ENCODE peak calls at places on chromosomes 7 and 10, in six cellular contexts. One of them, this sample, is unnamed.

GRCh38 chr10:123583639-123584418 is 82.3 kb upstream of the GPR26 start:
- DNase-seq in A549: peak; percentile 52
- DNase-seq in endothelial cell of umbilical vein: peak; percentile 55
- DNase-seq in K562: peak; percentile 55
- DNase-seq in prostate gland: peak; percentile 90
- DNase-seq in stomach: peak; percentile 84
- DNase-seq in this sample: peak; percentile 89

GRCh38 chr7:117127585-117128168 is 174.4 kb downstream of the ST7 start:
- DNase-seq in prostate gland: peak; percentile 47
- DNase-seq in endothelial cell of umbilical vein: peak; percentile 74
- DNase-seq in A549: no peak
- DNase-seq in K562: peak; percentile 80
- DNase-seq in stomach: peak; percentile 55
- DNase-seq in this sample: no peak

GRCh38 chr10:113020838-113021237 is 70.8 kb downstream of the TCF7L2 start:
- DNase-seq in A549: no peak
- DNase-seq in endothelial cell of umbilical vein: no peak
- DNase-seq in stomach: no peak
- DNase-seq in K562: no peak
- DNase-seq in prostate gland: no peak
- DNase-seq in this sample: no peak

GRCh38 chr7:101650579-101651081 is 21.5 kb upstream of the MYL10 start:
- DNase-seq in prostate gland: no peak
- DNase-seq in A549: no peak
- DNase-seq in stomach: no peak
- DNase-seq in K562: no peak
- DNase-seq in endothelial cell of umbilical vein: no peak
- DNase-seq in this sample: no peak

GRCh38 chr10:121244791-121245190 is 353.5 kb downstream of the FGFR2 start:
- DNase-seq in K562: no peak
- DNase-seq in prostate gland: no peak
- DNase-seq in stomach: no peak
- DNase-seq in A549: no peak
- DNase-seq in endothelial cell of umbilical vein: no peak
- DNase-seq in this sample: no peak

GRCh38 chr7:32116436-32116835 is 46.2 kb upstream of the PDE1C start:
- DNase-seq in A549: no peak
- DNase-seq in endothelial cell of umbilical vein: no peak
- DNase-seq in K562: no peak
- DNase-seq in stomach: no peak
- DNase-seq in prostate gland: no peak
- DNase-seq in this sample: no peak

GRCh38 chr7:27532256-27532783 is 130.4 kb downstream of the HIBADH start:
- DNase-seq in endothelial cell of umbilical vein: no peak
- DNase-seq in A549: no peak
- DNase-seq in K562: no peak
- DNase-seq in prostate gland: no peak
- DNase-seq in stomach: no peak
- DNase-seq in this sample: no peak

GRCh38 chr7:28956608-28957063 is 1.5 kb downstream of the TRIL start:
- DNase-seq in A549: peak; percentile 38
- DNase-seq in stomach: peak; percentile 74
- DNase-seq in prostate gland: peak; percentile 68
- DNase-seq in endothelial cell of umbilical vein: peak; percentile 61
- DNase-seq in K562: no peak
- DNase-seq in this sample: peak; percentile 77

GRCh38 chr7:137953692-137954470 is 48.0 kb downstream of the CREB3L2 start:
- DNase-seq in stomach: no peak
- DNase-seq in endothelial cell of umbilical vein: peak; percentile 76
- DNase-seq in K562: no peak
- DNase-seq in prostate gland: no peak
- DNase-seq in A549: peak; percentile 89
- DNase-seq in this sample: no peak

GRCh38 chr10:91247360-91248111 is 27.1 kb downstream of the PCGF5 start:
- DNase-seq in A549: no peak
- DNase-seq in K562: peak; percentile 47
- DNase-seq in endothelial cell of umbilical vein: peak; percentile 22
- DNase-seq in prostate gland: no peak
- DNase-seq in stomach: no peak
- DNase-seq in this sample: no peak

GRCh38 chr7:15684834-15685233 is 1.6 kb downstream of the MEOX2 start:
- DNase-seq in stomach: no peak
- DNase-seq in K562: no peak
- DNase-seq in prostate gland: no peak
- DNase-seq in A549: no peak
- DNase-seq in endothelial cell of umbilical vein: peak; percentile 57
- DNase-seq in this sample: no peak

GRCh38 chr10:43265799-43266721 is 805 bp downstream of the RASGEF1A start:
- DNase-seq in endothelial cell of umbilical vein: no peak
- DNase-seq in K562: no peak
- DNase-seq in stomach: peak; percentile 40
- DNase-seq in prostate gland: peak; percentile 23
- DNase-seq in A549: peak; percentile 96
- DNase-seq in this sample: no peak

GRCh38 chr10:131774618-131775443 is 126.0 kb upstream of the PPP2R2D start:
- DNase-seq in A549: no peak
- DNase-seq in K562: no peak
- DNase-seq in stomach: peak; percentile 17
- DNase-seq in prostate gland: no peak
- DNase-seq in endothelial cell of umbilical vein: no peak
- DNase-seq in this sample: no peak

GRCh38 chr7:37016073-37016878 is 292.0 kb upstream of the AOAH start:
- DNase-seq in prostate gland: no peak
- DNase-seq in stomach: no peak
- DNase-seq in endothelial cell of umbilical vein: no peak
- DNase-seq in K562: no peak
- DNase-seq in A549: no peak
- DNase-seq in this sample: no peak

GRCh38 chr7:80413395-80413955 is 98.4 kb downstream of the GNAT3 start:
- DNase-seq in prostate gland: no peak
- DNase-seq in K562: no peak
- DNase-seq in endothelial cell of umbilical vein: no peak
- DNase-seq in stomach: no peak
- DNase-seq in A549: no peak
- DNase-seq in this sample: no peak

GRCh38 chr7:136405931-136406777 is 429.0 kb upstream of the MTPN start:
- DNase-seq in prostate gland: peak; percentile 15
- DNase-seq in endothelial cell of umbilical vein: peak; percentile 48
- DNase-seq in stomach: peak; percentile 29
- DNase-seq in A549: peak; percentile 22
- DNase-seq in K562: peak; percentile 77
- DNase-seq in this sample: no peak

GRCh38 chr7:28096713-28097112 is 83.9 kb downstream of the JAZF1 start:
- DNase-seq in endothelial cell of umbilical vein: peak; percentile 71
- DNase-seq in A549: peak; percentile 72
- DNase-seq in prostate gland: peak; percentile 66
- DNase-seq in K562: peak; percentile 55
- DNase-seq in stomach: peak; percentile 49
- DNase-seq in this sample: no peak

GRCh38 chr10:89550509-89550908 is 15.1 kb upstream of the SLC16A12 start:
- DNase-seq in K562: no peak
- DNase-seq in stomach: peak; percentile 83
- DNase-seq in prostate gland: no peak
- DNase-seq in A549: no peak
- DNase-seq in endothelial cell of umbilical vein: no peak
- DNase-seq in this sample: no peak

GRCh38 chr10:133236411-133237240 is 1.0 kb upstream of the VENTX start:
- DNase-seq in prostate gland: no peak
- DNase-seq in stomach: no peak
- DNase-seq in endothelial cell of umbilical vein: no peak
- DNase-seq in K562: no peak
- DNase-seq in A549: no peak
- DNase-seq in this sample: no peak

GRCh38 chr10:99647601-99648151 is 11.6 kb upstream of the ENTPD7 start:
- DNase-seq in prostate gland: no peak
- DNase-seq in A549: no peak
- DNase-seq in stomach: no peak
- DNase-seq in K562: no peak
- DNase-seq in endothelial cell of umbilical vein: no peak
- DNase-seq in this sample: no peak

GRCh38 chr10:79248341-79248931 is 98.8 kb upstream of the PPIF start:
- DNase-seq in K562: no peak
- DNase-seq in A549: no peak
- DNase-seq in stomach: no peak
- DNase-seq in endothelial cell of umbilical vein: no peak
- DNase-seq in prostate gland: no peak
- DNase-seq in this sample: no peak

GRCh38 chr7:83562960-83563359 is 86.0 kb downstream of the SEMA3E start:
- DNase-seq in A549: no peak
- DNase-seq in stomach: no peak
- DNase-seq in prostate gland: no peak
- DNase-seq in endothelial cell of umbilical vein: no peak
- DNase-seq in K562: no peak
- DNase-seq in this sample: no peak

DNA sequence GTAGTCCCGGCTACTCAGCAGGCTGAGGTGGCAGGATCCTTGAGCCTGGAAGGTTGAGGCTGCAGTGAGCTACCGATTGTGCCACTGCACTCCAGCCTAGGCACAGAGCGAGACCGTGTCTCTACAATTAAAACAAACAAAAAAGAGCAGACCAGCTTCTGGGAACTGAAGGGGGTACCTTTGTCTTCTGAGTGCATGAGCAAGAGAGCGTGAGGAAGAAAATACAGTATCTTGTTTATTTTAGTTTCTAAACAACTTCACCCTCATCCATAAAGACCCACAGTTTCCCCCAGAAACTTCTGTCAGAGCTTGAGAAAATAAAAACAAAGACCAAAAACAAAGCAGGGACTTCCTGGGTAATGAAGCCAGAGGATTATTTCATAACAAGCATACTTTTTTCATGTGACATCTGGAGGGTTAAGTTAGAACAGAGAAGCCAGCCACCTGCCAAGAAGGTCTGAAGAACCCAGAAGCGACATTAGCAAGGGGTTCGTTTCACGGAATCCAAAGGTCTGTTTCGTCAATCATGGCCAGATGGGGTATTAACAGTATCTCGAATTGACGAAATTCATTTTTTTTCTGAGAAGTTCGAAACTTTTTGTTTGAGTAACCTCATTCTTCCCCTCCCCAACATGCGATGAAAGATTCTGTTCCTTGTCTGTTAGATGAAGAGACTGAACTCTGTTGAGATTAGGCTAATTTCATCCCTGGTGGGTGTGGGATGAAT is 10.2 kb upstream of the IL2RA start:
- DNase-seq in A549: no peak
- DNase-seq in stomach: no peak
- DNase-seq in endothelial cell of umbilical vein: no peak
- DNase-seq in prostate gland: no peak
- DNase-seq in K562: no peak
- DNase-seq in this sample: no peak
- TF ChIP-seq POLR2A in A549: no peak
- TF ChIP-seq POLR2A in stomach: no peak
- TF ChIP-seq POLR2A in endothelial cell of umbilical vein: no peak
- TF ChIP-seq POLR2A in prostate gland: no peak
- TF ChIP-seq POLR2A in K562: no peak
- TF ChIP-seq POLR2A in this sample: no peak

GRCh38 chr7:82443801-82444219 is 233 bp upstream of the CACNA2D1 start:
- DNase-seq in prostate gland: peak; percentile 83
- DNase-seq in A549: peak; percentile 84
- DNase-seq in stomach: peak; percentile 64
- DNase-seq in K562: no peak
- DNase-seq in endothelial cell of umbilical vein: peak; percentile 88
- DNase-seq in this sample: peak; percentile 49

GRCh38 chr7:82442492-82443043 is 1.0 kb downstream of the CACNA2D1 start:
- DNase-seq in K562: no peak
- DNase-seq in stomach: no peak
- DNase-seq in prostate gland: peak; percentile 28
- DNase-seq in A549: peak; percentile 21
- DNase-seq in endothelial cell of umbilical vein: peak; percentile 57
- DNase-seq in this sample: no peak

GRCh38 chr7:82444220-82445049 is 858 bp upstream of the CACNA2D1 start:
- DNase-seq in stomach: peak; percentile 48
- DNase-seq in prostate gland: peak; percentile 49
- DNase-seq in A549: peak; percentile 61
- DNase-seq in endothelial cell of umbilical vein: no peak
- DNase-seq in K562: no peak
- DNase-seq in this sample: no peak

GRCh38 chr7:82441916-82442478 is 1.6 kb downstream of the CACNA2D1 start:
- DNase-seq in A549: no peak
- DNase-seq in K562: no peak
- DNase-seq in endothelial cell of umbilical vein: peak; percentile 53
- DNase-seq in prostate gland: no peak
- DNase-seq in stomach: no peak
- DNase-seq in this sample: no peak

GRCh38 chr7:82443044-82443800 is at the start of gene CACNA2D1:
- DNase-seq in stomach: peak; percentile 27
- DNase-seq in endothelial cell of umbilical vein: peak; percentile 67
- DNase-seq in prostate gland: peak; percentile 21
- DNase-seq in K562: no peak
- DNase-seq in A549: peak; percentile 43
- DNase-seq in this sample: no peak
- TF ChIP-seq POLR2A in stomach: no peak
- TF ChIP-seq POLR2A in endothelial cell of umbilical vein: peak; percentile 88
- TF ChIP-seq POLR2A in prostate gland: no peak
- TF ChIP-seq POLR2A in K562: no peak
- TF ChIP-seq POLR2A in A549: peak; percentile 91
- TF ChIP-seq POLR2A in this sample: no peak

GRCh38 chr7:50449501-50449880 is 659 bp downstream of the FIGNL1 start:
- DNase-seq in stomach: no peak
- DNase-seq in A549: no peak
- DNase-seq in endothelial cell of umbilical vein: no peak
- DNase-seq in K562: no peak
- DNase-seq in prostate gland: no peak
- DNase-seq in this sample: no peak

GRCh38 chr7:50448823-50449222 is 1.3 kb downstream of the FIGNL1 start:
- DNase-seq in endothelial cell of umbilical vein: no peak
- DNase-seq in K562: no peak
- DNase-seq in A549: no peak
- DNase-seq in prostate gland: no peak
- DNase-seq in stomach: no peak
- DNase-seq in this sample: no peak

GRCh38 chr7:50446542-50446960 is 3.6 kb downstream of the FIGNL1 start:
- DNase-seq in prostate gland: no peak
- DNase-seq in A549: no peak
- DNase-seq in stomach: no peak
- DNase-seq in endothelial cell of umbilical vein: peak; percentile 98
- DNase-seq in K562: no peak
- DNase-seq in this sample: no peak

GRCh38 chr7:50450691-50451051 is 521 bp upstream of the FIGNL1 start:
- DNase-seq in K562: no peak
- DNase-seq in A549: peak; percentile 10
- DNase-seq in endothelial cell of umbilical vein: no peak
- DNase-seq in prostate gland: no peak
- DNase-seq in stomach: no peak
- DNase-seq in this sample: no peak

GRCh38 chr7:50449881-50450690 is at the start of gene FIGNL1:
- DNase-seq in A549: peak; percentile 65
- DNase-seq in endothelial cell of umbilical vein: peak; percentile 78
- DNase-seq in prostate gland: peak; percentile 44
- DNase-seq in stomach: peak; percentile 79
- DNase-seq in K562: peak; percentile 89
- DNase-seq in this sample: peak; percentile 63
- TF ChIP-seq POLR2A in A549: peak; percentile 81
- TF ChIP-seq POLR2A in endothelial cell of umbilical vein: peak; percentile 79
- TF ChIP-seq POLR2A in prostate gland: no peak
- TF ChIP-seq POLR2A in stomach: no peak
- TF ChIP-seq POLR2A in K562: peak; percentile 81
- TF ChIP-seq POLR2A in this sample: no peak

GRCh38 chr10:103367782-103368518 is at the start of gene TAF5:
- DNase-seq in stomach: peak; percentile 91
- DNase-seq in K562: peak; percentile 94
- DNase-seq in A549: peak; percentile 85
- DNase-seq in prostate gland: peak; percentile 92
- DNase-seq in endothelial cell of umbilical vein: peak; percentile 96
- DNase-seq in this sample: peak; percentile 86
- TF ChIP-seq POLR2A in stomach: no peak
- TF ChIP-seq POLR2A in K562: peak; percentile 95
- TF ChIP-seq POLR2A in A549: peak; percentile 96
- TF ChIP-seq POLR2A in prostate gland: peak; percentile 79
- TF ChIP-seq POLR2A in endothelial cell of umbilical vein: peak; percentile 81
- TF ChIP-seq POLR2A in this sample: peak; percentile 92

GRCh38 chr10:127300868-127301321 is 104.5 kb upstream of the INSYN2A start:
- DNase-seq in prostate gland: no peak
- DNase-seq in endothelial cell of umbilical vein: no peak
- DNase-seq in A549: no peak
- DNase-seq in stomach: peak; percentile 40
- DNase-seq in K562: no peak
- DNase-seq in this sample: no peak
- TF ChIP-seq POLR2A in prostate gland: no peak
- TF ChIP-seq POLR2A in endothelial cell of umbilical vein: no peak
- TF ChIP-seq POLR2A in A549: no peak
- TF ChIP-seq POLR2A in stomach: no peak
- TF ChIP-seq POLR2A in K562: no peak
- TF ChIP-seq POLR2A in this sample: no peak

This sample was measured in breast epithelium.